ENCODE peak calls at places on chromosomes 7 and 10, in five cellular contexts. One of them, this sample, is unnamed.
A peak's percentile ranks its signal among the peaks of the same experiment; 100 is the strongest.

GRCh38 chr10:76231258-76231934 is 800.0 kb downstream of the LRMDA start:
- DNase-seq in IMR-90: peak; percentile 2
- DNase-seq in H1: no peak
- DNase-seq in GM12878: no peak
- DNase-seq in K562: no peak
- DNase-seq in this sample: no peak

GRCh38 chr7:5824297-5824610 is 42.8 kb upstream of the RNF216 start:
- DNase-seq in IMR-90: no peak
- DNase-seq in H1: no peak
- DNase-seq in GM12878: no peak
- DNase-seq in K562: peak; percentile 15
- DNase-seq in this sample: no peak

GRCh38 chr7:133850497-133851070 is 276.6 kb upstream of the LRGUK start:
- DNase-seq in IMR-90: no peak
- DNase-seq in H1: no peak
- DNase-seq in GM12878: no peak
- DNase-seq in K562: no peak
- DNase-seq in this sample: no peak

GRCh38 chr7:74199551-74200355 is 10.1 kb upstream of the LAT2 start:
- DNase-seq in IMR-90: no peak
- DNase-seq in H1: no peak
- DNase-seq in GM12878: no peak
- DNase-seq in K562: peak; percentile 30
- DNase-seq in this sample: no peak

GRCh38 chr10:15719899-15720634 is at the start of gene ITGA8:
- DNase-seq in IMR-90: no peak
- DNase-seq in H1: no peak
- DNase-seq in GM12878: no peak
- DNase-seq in K562: no peak
- DNase-seq in this sample: peak; percentile 48

GRCh38 chr10:69425041-69425440 is 8.3 kb upstream of the TACR2 start:
- DNase-seq in IMR-90: no peak
- DNase-seq in H1: no peak
- DNase-seq in GM12878: no peak
- DNase-seq in K562: no peak
- DNase-seq in this sample: no peak

GRCh38 chr10:20922461-20922860 is 25.4 kb upstream of the NEBL start:
- DNase-seq in IMR-90: no peak
- DNase-seq in H1: no peak
- DNase-seq in GM12878: no peak
- DNase-seq in K562: no peak
- DNase-seq in this sample: no peak

GRCh38 chr10:119669975-119670640 is 18.9 kb downstream of the BAG3 start:
- DNase-seq in IMR-90: no peak
- DNase-seq in H1: no peak
- DNase-seq in GM12878: no peak
- DNase-seq in K562: no peak
- DNase-seq in this sample: no peak

GRCh38 chr10:27948191-27948590 is 50.7 kb downstream of the ODAD2 start:
- DNase-seq in IMR-90: no peak
- DNase-seq in H1: no peak
- DNase-seq in GM12878: no peak
- DNase-seq in K562: no peak
- DNase-seq in this sample: no peak

GRCh38 chr7:93574646-93575554 is at the start of gene CALCR:
- DNase-seq in IMR-90: no peak
- DNase-seq in H1: peak; percentile 73
- DNase-seq in GM12878: no peak
- DNase-seq in K562: no peak
- DNase-seq in this sample: peak; percentile 71

GRCh38 chr7:5296627-5297226 is 14.0 kb downstream of the SLC29A4 start:
- DNase-seq in IMR-90: no peak
- DNase-seq in H1: peak; percentile 95
- DNase-seq in GM12878: peak; percentile 1
- DNase-seq in K562: peak; percentile 82
- DNase-seq in this sample: peak; percentile 93

GRCh38 chr7:12490105-12490688 is 80.3 kb upstream of the SCIN start:
- DNase-seq in IMR-90: peak; percentile 36
- DNase-seq in H1: no peak
- DNase-seq in GM12878: no peak
- DNase-seq in K562: peak; percentile 28
- DNase-seq in this sample: peak; percentile 59

GRCh38 chr10:38979535-38979934 is 885.4 kb downstream of the ZNF37A start:
- DNase-seq in IMR-90: no peak
- DNase-seq in H1: no peak
- DNase-seq in GM12878: no peak
- DNase-seq in K562: no peak
- DNase-seq in this sample: no peak

GRCh38 chr7:153657182-153657800 is 394.9 kb upstream of the DPP6 start:
- DNase-seq in IMR-90: no peak
- DNase-seq in H1: peak; percentile 54
- DNase-seq in GM12878: no peak
- DNase-seq in K562: no peak
- DNase-seq in this sample: no peak

GRCh38 chr10:116960066-116960465 is 44.9 kb downstream of the SHTN1 start:
- DNase-seq in IMR-90: peak; percentile 49
- DNase-seq in H1: no peak
- DNase-seq in GM12878: no peak
- DNase-seq in K562: no peak
- DNase-seq in this sample: no peak

GRCh38 chr7:99027841-99028240 is 116.1 kb downstream of the SMURF1 start:
- DNase-seq in IMR-90: no peak
- DNase-seq in H1: no peak
- DNase-seq in GM12878: no peak
- DNase-seq in K562: no peak
- DNase-seq in this sample: no peak

GRCh38 chr10:100713859-100714565 is 31.4 kb upstream of the PAX2 start:
- DNase-seq in IMR-90: no peak
- DNase-seq in H1: no peak
- DNase-seq in GM12878: no peak
- DNase-seq in K562: no peak
- DNase-seq in this sample: peak; percentile 23

GRCh38 chr10:119404719-119405504 is 137.6 kb downstream of the RGS10 start:
- DNase-seq in IMR-90: no peak
- DNase-seq in H1: no peak
- DNase-seq in GM12878: no peak
- DNase-seq in K562: no peak
- DNase-seq in this sample: no peak

GRCh38 chr7:45902820-45903219 is 14.5 kb downstream of the IGFBP1 start:
- DNase-seq in IMR-90: no peak
- DNase-seq in H1: no peak
- DNase-seq in GM12878: no peak
- DNase-seq in K562: no peak
- DNase-seq in this sample: no peak

GRCh38 chr10:118308664-118309063 is 33.5 kb downstream of the FAM204A start:
- DNase-seq in IMR-90: no peak
- DNase-seq in H1: no peak
- DNase-seq in GM12878: no peak
- DNase-seq in K562: no peak
- DNase-seq in this sample: no peak

GRCh38 chr10:88077977-88078376 is 214.6 kb downstream of the PTEN start:
- DNase-seq in IMR-90: no peak
- DNase-seq in H1: no peak
- DNase-seq in GM12878: no peak
- DNase-seq in K562: no peak
- DNase-seq in this sample: no peak

GRCh38 chr10:88082391-88082790 is 219.0 kb downstream of the PTEN start:
- DNase-seq in IMR-90: no peak
- DNase-seq in H1: no peak
- DNase-seq in GM12878: no peak
- DNase-seq in K562: no peak
- DNase-seq in this sample: no peak

GRCh38 chr10:88081457-88082054 is 218.1 kb downstream of the PTEN start:
- DNase-seq in IMR-90: no peak
- DNase-seq in H1: no peak
- DNase-seq in GM12878: no peak
- DNase-seq in K562: no peak
- DNase-seq in this sample: no peak

GRCh38 chr10:88082806-88083596 is 219.6 kb downstream of the PTEN start:
- DNase-seq in IMR-90: no peak
- DNase-seq in H1: no peak
- DNase-seq in GM12878: no peak
- DNase-seq in K562: no peak
- DNase-seq in this sample: peak; percentile 31

DNA sequence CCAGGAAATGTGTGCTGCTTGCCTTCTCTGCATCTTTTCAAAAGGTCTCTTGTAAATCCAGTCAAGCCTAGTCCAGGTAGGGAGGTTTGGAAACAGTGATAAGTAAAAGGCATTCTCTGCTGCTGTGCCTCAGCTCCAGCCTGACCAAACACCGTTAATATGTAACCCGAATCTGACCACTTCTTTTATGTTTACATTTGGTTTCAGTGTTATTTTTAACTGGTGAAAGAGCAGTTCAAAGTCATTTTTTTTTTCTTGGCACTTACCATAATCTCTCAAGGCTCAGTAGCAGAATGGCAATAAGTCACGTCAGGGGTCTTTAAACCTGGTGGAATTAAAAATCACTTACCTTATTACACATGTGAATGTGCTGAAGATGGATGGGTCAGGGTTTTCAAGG is 216.8 kb downstream of the PTEN start:
- DNase-seq in IMR-90: peak; percentile 78
- DNase-seq in H1: no peak
- DNase-seq in GM12878: no peak
- DNase-seq in K562: no peak
- DNase-seq in this sample: no peak
- H2AFZ ChIP-seq in IMR-90: no peak overlapping the region
- H2AFZ ChIP-seq in H1: peak overlapping the region; percentile 17
- H2AFZ ChIP-seq in GM12878: no peak overlapping the region
- H2AFZ ChIP-seq in K562: no peak overlapping the region
- H2AFZ ChIP-seq in this sample: no peak overlapping the region

GRCh38 chr10:7634142-7634894 is 32.4 kb downstream of the ITIH5 start:
- DNase-seq in IMR-90: no peak
- DNase-seq in H1: no peak
- DNase-seq in GM12878: no peak
- DNase-seq in K562: no peak
- DNase-seq in this sample: no peak

DNA sequence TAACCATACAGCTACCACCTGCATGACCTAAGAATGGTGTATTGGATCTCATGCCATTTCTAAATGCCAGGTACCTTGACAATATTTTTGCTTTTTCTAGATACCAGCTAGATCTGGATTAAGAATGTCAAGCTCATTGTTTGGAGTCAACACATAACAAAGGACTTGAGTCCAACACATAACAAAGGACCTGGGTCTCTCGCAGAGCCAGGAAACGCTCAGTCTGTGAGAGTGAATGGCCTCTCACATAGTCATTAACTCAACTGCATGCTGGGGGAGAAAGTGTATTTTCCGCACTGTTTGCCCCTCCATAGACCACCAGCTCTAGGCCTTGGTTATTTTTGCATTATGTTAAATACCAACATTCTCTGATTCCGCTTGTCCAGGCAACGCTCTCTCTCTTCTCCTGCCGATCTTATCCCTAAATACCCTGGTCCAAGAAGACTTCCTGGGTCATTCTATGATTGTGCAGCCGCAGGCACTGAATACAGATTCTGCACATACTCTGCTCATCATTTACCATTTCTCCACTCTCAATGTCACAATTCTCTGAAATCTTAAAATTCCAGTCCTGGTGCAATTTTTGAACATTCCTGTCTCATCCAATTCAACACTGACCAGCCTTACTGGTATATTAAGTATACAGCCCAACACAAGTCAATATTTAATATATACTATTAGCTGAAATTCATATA is 31.2 kb downstream of the ITIH5 start:
- DNase-seq in IMR-90: no peak
- DNase-seq in H1: no peak
- DNase-seq in GM12878: no peak
- DNase-seq in K562: no peak
- DNase-seq in this sample: no peak
- TF ChIP-seq USF2 in IMR-90: no peak
- TF ChIP-seq USF2 in H1: no peak
- TF ChIP-seq USF2 in GM12878: no peak
- TF ChIP-seq USF2 in K562: no peak
- TF ChIP-seq USF2 in this sample: no peak

GRCh38 chr7:52876402-52876801 is 159.0 kb upstream of the POM121L12 start:
- DNase-seq in IMR-90: no peak
- DNase-seq in H1: no peak
- DNase-seq in GM12878: no peak
- DNase-seq in K562: no peak
- DNase-seq in this sample: no peak
- H2AFZ ChIP-seq in IMR-90: no peak overlapping the region
- H2AFZ ChIP-seq in H1: no peak overlapping the region
- H2AFZ ChIP-seq in GM12878: no peak overlapping the region
- H2AFZ ChIP-seq in K562: no peak overlapping the region
- H2AFZ ChIP-seq in this sample: no peak overlapping the region

DNA sequence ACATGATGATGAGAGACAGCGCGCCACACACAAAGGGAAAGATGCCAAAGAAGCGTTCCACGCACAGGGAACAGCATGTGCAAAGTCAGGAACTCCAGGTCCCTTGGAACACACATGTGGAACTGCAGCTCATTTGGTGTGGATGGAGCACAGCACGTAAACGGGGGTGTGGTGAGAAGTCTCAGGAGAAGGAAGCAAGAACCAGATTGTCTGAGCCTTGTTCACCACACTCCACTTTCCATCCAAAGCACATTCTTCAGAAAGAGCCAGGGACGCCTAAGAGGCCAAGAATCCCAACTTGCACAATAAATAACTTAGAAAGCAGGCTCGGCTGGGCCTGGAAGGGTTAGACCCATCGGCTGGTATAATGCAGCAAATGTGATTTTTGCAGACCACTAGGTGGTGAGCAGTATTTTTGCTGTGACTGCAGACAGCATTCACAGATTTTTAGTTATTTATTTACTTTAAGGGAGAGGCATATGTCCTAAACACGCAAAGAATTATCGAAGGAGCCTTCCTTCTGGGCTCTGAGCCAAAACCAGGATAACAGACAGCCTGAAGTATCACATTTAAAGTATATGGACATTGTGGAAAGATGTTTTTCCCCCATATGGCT is 27.9 kb upstream of the ASCC1 start:
- DNase-seq in IMR-90: peak; percentile 90
- DNase-seq in H1: no peak
- DNase-seq in GM12878: no peak
- DNase-seq in K562: peak; percentile 82
- DNase-seq in this sample: no peak
- TF ChIP-seq USF2 in IMR-90: no peak
- TF ChIP-seq USF2 in H1: no peak
- TF ChIP-seq USF2 in GM12878: no peak
- TF ChIP-seq USF2 in K562: no peak
- TF ChIP-seq USF2 in this sample: no peak

GRCh38 chr10:97879241-97879640 is 29.6 kb downstream of the GOLGA7B start:
- DNase-seq in IMR-90: no peak
- DNase-seq in H1: no peak
- DNase-seq in GM12878: no peak
- DNase-seq in K562: peak; percentile 26
- DNase-seq in this sample: no peak
- H2AFZ ChIP-seq in IMR-90: no peak overlapping the region
- H2AFZ ChIP-seq in H1: peak overlapping the region; percentile 90
- H2AFZ ChIP-seq in GM12878: no peak overlapping the region
- H2AFZ ChIP-seq in K562: peak overlapping the region; percentile 89
- H2AFZ ChIP-seq in this sample: no peak overlapping the region